ENCODE peak calls at places on chromosomes 11 and 22, in four cellular contexts. P is HepG2, S is K562, I is GM12878. A is an unnamed sample.

GRCh38 chr11:65382036-65382803 is at the start of gene SLC25A45:
- DNase-seq in P (peak), S (peak), I (peak), A (peak)

GRCh38 chr11:110752890-110753289 is 40.7 kb upstream of the ARHGAP20 start:
- DNase-seq in P (no peak), S (no peak), I (no peak), A (no peak)

GRCh38 chr11:59186130-59186594 is 14.2 kb downstream of the DTX4 start:
- DNase-seq in P (peak), S (peak), I (no peak), A (peak)

GRCh38 chr11:3686751-3687150 is 15.6 kb upstream of the CHRNA10 start:
- DNase-seq in P (no peak), S (no peak), I (no peak), A (no peak)

GRCh38 chr11:24828938-24829337 is 332.1 kb downstream of the LUZP2 start:
- DNase-seq in P (no peak), S (no peak), I (no peak), A (no peak)

GRCh38 chr11:74524978-74525377 is 31.5 kb upstream of the LIPT2 start:
- DNase-seq in P (no peak), S (no peak), I (no peak), A (no peak)

GRCh38 chr22:49195636-49196035 is 632.0 kb downstream of the BRD1 start:
- DNase-seq in P (no peak), S (no peak), I (no peak), A (no peak)

GRCh38 chr22:26367402-26368245 is 61.4 kb upstream of the ASPHD2 start:
- DNase-seq in P (peak), S (peak), I (no peak), A (peak)

GRCh38 chr11:14248577-14248976 is 110.4 kb downstream of the RRAS2 start:
- DNase-seq in P (no peak), S (no peak), I (no peak), A (no peak)

GRCh38 chr11:104151404-104152204 is 12.3 kb downstream of the PDGFD start:
- DNase-seq in P (no peak), S (no peak), I (no peak), A (no peak)

GRCh38 chr11:130314184-130314748 is 451 bp downstream of the ZBTB44 start:
- DNase-seq in P (peak), S (peak), I (no peak), A (peak)

GRCh38 chr11:35138949-35139881 is at the start of gene CD44:
- DNase-seq in P (no peak), S (peak), I (no peak), A (no peak)

GRCh38 chr11:69434341-69434960 is 47.0 kb upstream of the LINC01488 start:
- DNase-seq in P (no peak), S (no peak), I (no peak), A (no peak)

GRCh38 chr22:34068011-34068410 is 147.7 kb upstream of the LARGE1 start:
- DNase-seq in P (no peak), S (no peak), I (no peak), A (no peak)

GRCh38 chr11:47997063-47998053 is 17.0 kb downstream of the PTPRJ start:
- DNase-seq in P (no peak), S (no peak), I (no peak), A (no peak)

GRCh38 chr11:120566176-120566575 is 54.6 kb downstream of the GRIK4 start:
- DNase-seq in P (no peak), S (no peak), I (no peak), A (no peak)

GRCh38 chr11:111737180-111737876 is 28.9 kb downstream of the PPP2R1B start:
- DNase-seq in P (no peak), S (no peak), I (no peak), A (no peak)

GRCh38 chr22:20648306-20648903 is 125.5 kb upstream of the SERPIND1 start:
- DNase-seq in P (no peak), S (no peak), I (no peak), A (no peak)

GRCh38 chr22:31496735-31497146 is 405 bp downstream of the SFI1 start:
- DNase-seq in P (no peak), S (peak), I (no peak), A (peak)

GRCh38 chr11:88552377-88553029 is 215.0 kb upstream of the CTSC start:
- DNase-seq in P (peak), S (peak), I (peak), A (peak)

GRCh38 chr11:78796956-78797355 is 222.3 kb upstream of the NARS2 start:
- DNase-seq in P (no peak), S (no peak), I (no peak), A (no peak)

GRCh38 chr11:1774886-1775285 is 11.2 kb upstream of the CTSD start:
- DNase-seq in P (no peak), S (no peak), I (no peak), A (no peak)

GRCh38 chr11:3837793-3838192 is 3.0 kb downstream of the RHOG start:
- DNase-seq in P (no peak), S (peak), I (no peak), A (no peak)

GRCh38 chr22:20552913-20553401 is 45.5 kb downstream of the MED15 start:
- DNase-seq in P (peak), S (no peak), I (no peak), A (no peak)

GRCh38 chr11:16809901-16810668 is 71.6 kb downstream of the C11orf58 start:
- DNase-seq in P (no peak), S (no peak), I (no peak), A (no peak)

GRCh38 chr11:16806791-16807190 is 68.3 kb downstream of the C11orf58 start:
- DNase-seq in P (no peak), S (no peak), I (no peak), A (peak)

GRCh38 chr11:16804104-16804947 is 65.9 kb downstream of the C11orf58 start:
- DNase-seq in P (peak), S (no peak), I (no peak), A (no peak)

GRCh38 chr11:16805942-16806341 is 67.5 kb downstream of the C11orf58 start:
- DNase-seq in P (peak), S (no peak), I (no peak), A (no peak)

GRCh38 chr11:16807306-16807705 is 68.9 kb downstream of the C11orf58 start:
- DNase-seq in P (no peak), S (no peak), I (no peak), A (no peak)
- TF ChIP-seq FOXK2 in P (no peak), S (no peak), I (no peak), A (no peak)

GRCh38 chr11:46264976-46265375 is 12.5 kb upstream of the CREB3L1 start:
- DNase-seq in P (no peak), S (no peak), I (no peak), A (no peak)
- TF ChIP-seq BHLHE40 in P (no peak), S (no peak), I (no peak), A (no peak)

GRCh38 chr11:44329472-44330230 is 19.7 kb upstream of the ALX4 start:
- DNase-seq in P (no peak), S (no peak), I (no peak), A (no peak)
- TF ChIP-seq FOXK2 in P (no peak), S (no peak), I (no peak), A (no peak)

GRCh38 chr11:99682171-99682570 is 661.4 kb downstream of the CNTN5 start:
- DNase-seq in P (no peak), S (no peak), I (no peak), A (no peak)

GRCh38 chr11:99683933-99684332 is 663.2 kb downstream of the CNTN5 start:
- DNase-seq in P (no peak), S (no peak), I (peak), A (no peak)

GRCh38 chr11:99682646-99683045 is 661.9 kb downstream of the CNTN5 start:
- DNase-seq in P (no peak), S (no peak), I (no peak), A (no peak)

GRCh38 chr11:99687320-99687719 is 666.6 kb downstream of the CNTN5 start:
- DNase-seq in P (no peak), S (no peak), I (no peak), A (no peak)

DNA sequence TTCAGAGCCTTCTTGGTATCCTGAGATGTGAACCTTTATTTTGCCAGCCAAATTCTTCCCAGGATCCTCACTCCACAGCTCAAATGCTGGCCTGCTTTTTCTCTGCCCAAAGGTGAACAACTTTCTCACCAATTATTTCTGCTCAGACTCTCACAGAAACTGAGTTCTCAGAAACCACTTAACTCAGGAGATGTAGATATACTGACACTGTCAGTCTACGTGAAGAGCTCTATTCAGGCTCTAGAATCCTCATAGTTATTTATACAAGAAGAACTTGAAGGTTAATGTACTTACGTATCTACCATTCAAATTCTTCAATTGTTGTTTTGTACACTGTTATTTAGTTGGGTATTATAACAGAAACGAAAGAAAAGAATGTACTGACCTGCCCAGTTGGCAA is 666.1 kb downstream of the CNTN5 start:
- DNase-seq in P (no peak), S (no peak), I (no peak), A (no peak)
- TF ChIP-seq BHLHE40 in P (no peak), S (no peak), I (no peak), A (no peak)

GRCh38 chr22:19275513-19275912 is 16.0 kb downstream of the CLTCL1 start:
- DNase-seq in P (no peak), S (no peak), I (no peak), A (no peak)

GRCh38 chr22:19275104-19275503 is 16.4 kb downstream of the CLTCL1 start:
- DNase-seq in P (no peak), S (no peak), I (no peak), A (no peak)

GRCh38 chr22:19271856-19272535 is 19.5 kb downstream of the CLTCL1 start:
- DNase-seq in P (peak), S (no peak), I (no peak), A (no peak)

GRCh38 chr22:19277785-19278184 is 13.7 kb downstream of the CLTCL1 start:
- DNase-seq in P (no peak), S (no peak), I (no peak), A (no peak)

DNA sequence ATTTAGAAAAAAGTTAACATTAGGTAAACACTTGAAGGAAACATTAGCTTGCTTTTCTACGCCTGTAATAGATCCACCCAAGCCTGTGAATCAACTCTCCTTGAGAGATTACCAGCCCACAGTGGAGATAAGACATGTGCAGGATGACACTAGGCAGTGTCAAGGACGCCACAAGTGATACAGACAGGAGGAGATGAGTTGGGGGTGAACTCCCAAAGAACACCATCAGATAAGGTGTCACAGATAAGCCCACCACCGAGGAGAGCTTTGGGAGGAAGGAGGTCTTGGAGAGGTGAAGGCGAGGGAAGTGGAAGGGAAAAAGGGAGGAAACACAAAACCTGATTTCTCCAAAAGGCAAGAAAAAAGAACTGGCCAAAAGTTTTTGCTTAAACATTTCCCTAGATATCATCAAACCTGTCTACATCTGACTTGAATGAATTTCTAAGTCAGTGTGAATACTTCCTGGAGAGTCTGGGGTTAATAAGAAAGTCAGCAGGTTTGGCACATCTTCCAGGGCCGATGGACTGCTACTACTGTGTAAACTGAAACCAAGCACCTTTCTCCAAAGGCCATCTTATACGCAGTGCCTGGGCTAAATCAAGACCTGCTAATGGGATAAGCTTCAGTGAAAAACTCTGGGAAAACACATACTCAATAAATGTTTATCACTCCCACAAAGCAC is 15.5 kb downstream of the CLTCL1 start:
- DNase-seq in P (no peak), S (peak), I (no peak), A (no peak)
- TF ChIP-seq FOXK2 in P (no peak), S (no peak), I (no peak), A (no peak)

GRCh38 chr11:44343778-44344424 is 34.0 kb upstream of the ALX4 start:
- DNase-seq in P (no peak), S (no peak), I (no peak), A (no peak)

GRCh38 chr11:44340656-44341055 is 30.7 kb upstream of the ALX4 start:
- DNase-seq in P (no peak), S (no peak), I (no peak), A (no peak)

GRCh38 chr11:44345781-44346180 is 35.8 kb upstream of the ALX4 start:
- DNase-seq in P (no peak), S (no peak), I (no peak), A (no peak)

GRCh38 chr11:44339530-44339883 is 29.6 kb upstream of the ALX4 start:
- DNase-seq in P (no peak), S (no peak), I (no peak), A (no peak)

DNA sequence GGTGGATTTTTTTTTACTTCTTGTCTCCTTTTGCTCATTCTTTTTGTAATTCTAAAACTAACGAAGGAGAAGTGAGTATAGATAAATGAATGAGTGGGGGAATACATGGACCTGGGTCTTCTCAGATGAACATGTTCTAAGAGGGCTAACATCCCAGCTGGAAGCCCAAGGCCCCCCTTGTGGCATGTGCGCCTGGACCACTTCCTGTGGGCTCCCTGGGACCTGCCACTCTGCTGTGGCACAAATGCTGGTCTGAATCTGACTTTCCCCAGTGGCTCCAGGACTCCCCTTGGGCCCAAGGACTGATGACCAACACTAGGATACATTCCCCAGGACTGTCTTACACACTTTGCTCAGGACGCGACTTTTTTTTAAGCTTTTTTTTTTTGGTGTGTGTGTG is 32.7 kb upstream of the ALX4 start:
- DNase-seq in P (no peak), S (no peak), I (no peak), A (no peak)
- TF ChIP-seq BHLHE40 in P (no peak), S (no peak), I (no peak), A (no peak)

DNA sequence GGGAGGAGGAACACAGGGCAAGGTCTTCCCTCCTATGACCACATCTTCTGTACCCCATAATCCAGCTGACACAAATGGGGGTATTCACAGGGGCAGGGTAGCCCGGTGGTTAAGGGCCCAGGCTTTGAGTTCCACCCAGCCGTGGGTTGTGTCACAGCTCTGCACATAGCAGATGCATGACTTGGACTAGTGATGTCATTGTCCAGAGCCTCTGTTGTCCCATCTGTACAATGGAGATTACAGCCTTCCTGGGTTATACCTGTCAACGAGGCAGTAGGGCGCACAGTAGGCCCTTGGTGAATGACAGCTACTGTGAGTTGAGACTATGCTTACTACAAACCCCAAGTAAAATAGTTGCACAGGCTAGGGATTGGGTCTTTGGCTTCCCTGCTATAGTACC is 99.3 kb upstream of the CRYBB3 start:
- DNase-seq in P (no peak), S (no peak), I (no peak), A (no peak)
- TF ChIP-seq FOXK2 in P (no peak), S (no peak), I (no peak), A (no peak)

A was measured in HEK293T.